ENCODE peak calls at places on chromosomes 13 and 19, in four cellular contexts. L is uterus; P is choroid plexus epithelial cell; N is CD4-positive, alpha-beta T cell. W is an unnamed sample.

GRCh38 chr19:1265611-1266115 is 3.5 kb upstream of the CIRBP start:
- DNase-seq in N (no peak), P (peak), L (peak), W (no peak)

GRCh38 chr13:99087954-99088491 is 110.2 kb upstream of the DOCK9 start:
- DNase-seq in P (no peak), N (no peak), L (no peak), W (no peak)

GRCh38 chr13:103794526-103794925 is 728.3 kb upstream of the SLC10A2 start:
- DNase-seq in N (no peak), L (no peak), P (no peak), W (no peak)

GRCh38 chr13:51221674-51222509 is at the start of gene FAM124A:
- DNase-seq in P (peak), N (peak), L (peak), W (no peak)

GRCh38 chr13:22801402-22802003 is 379.3 kb upstream of the SGCG start:
- DNase-seq in P (peak), L (no peak), N (no peak), W (no peak)

GRCh38 chr19:49056101-49056901 is 1.2 kb downstream of the CGB7 start:
- DNase-seq in L (peak), P (peak), N (no peak), W (no peak)

GRCh38 chr19:34044011-34044410 is 128.3 kb upstream of the LSM14A start:
- DNase-seq in N (no peak), L (no peak), P (no peak), W (no peak)

GRCh38 chr19:58166268-58166667 is 15.7 kb upstream of the ZNF329 start:
- DNase-seq in P (no peak), L (no peak), N (no peak), W (no peak)

GRCh38 chr13:45046445-45046844 is 57.1 kb downstream of the GPALPP1 start:
- DNase-seq in P (no peak), N (no peak), L (no peak), W (no peak)

GRCh38 chr13:33285420-33286124 is at the start of gene STARD13:
- DNase-seq in L (peak), N (no peak), P (peak), W (no peak)

GRCh38 chr13:45456196-45456972 is 8.4 kb upstream of the COG3 start:
- DNase-seq in N (no peak), P (peak), L (no peak), W (no peak)

DNA sequence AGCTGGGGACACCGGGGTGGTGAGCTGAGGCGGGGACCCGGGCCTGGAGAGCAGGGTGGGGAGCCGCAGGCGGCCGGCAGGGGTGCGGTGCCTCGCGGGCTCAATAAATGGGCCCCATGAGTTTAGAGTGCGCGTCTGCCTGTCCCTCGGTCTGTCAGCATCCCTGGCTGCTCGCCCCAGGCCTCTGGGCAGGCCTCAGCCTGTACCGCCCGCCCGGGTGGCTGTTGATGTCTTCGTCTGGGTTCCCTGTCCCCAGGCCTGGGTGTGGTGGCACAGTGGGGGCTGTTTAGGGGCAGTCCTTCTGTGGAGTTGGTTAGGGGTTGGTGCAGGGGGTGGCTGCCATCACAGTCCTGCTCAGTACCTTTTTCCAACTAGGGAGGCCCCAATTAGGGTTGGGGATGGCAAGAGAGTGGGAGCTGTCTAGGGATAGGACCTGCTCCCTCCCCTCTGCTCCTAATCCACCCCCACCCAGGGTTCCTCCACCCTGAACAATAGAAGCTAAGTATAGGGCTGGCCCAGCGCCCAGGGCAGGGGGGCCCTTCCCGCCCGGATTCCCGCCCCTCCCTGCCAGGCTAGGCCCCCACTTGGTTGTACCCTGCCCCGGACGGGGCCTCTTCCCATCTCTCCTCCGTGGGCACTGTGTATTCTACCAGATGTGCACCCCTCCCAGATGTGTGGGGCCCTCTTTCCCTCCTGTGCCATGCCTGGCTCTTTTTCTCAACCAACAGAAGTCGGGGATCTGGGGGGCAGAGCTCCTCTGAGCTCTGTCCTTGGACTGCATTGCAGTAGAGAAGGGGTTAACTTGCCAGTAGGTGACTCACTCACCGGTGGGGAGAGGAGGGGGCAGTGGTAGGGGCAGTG is 12.4 kb downstream of the CIC start:
- DNase-seq in L (peak), P (peak), N (no peak), W (no peak)
- TF ChIP-seq CTCF in L (no peak), P (peak), N (no peak), W (peak)

GRCh38 chr19:38665950-38666661 is 18.7 kb downstream of the ACTN4 start:
- DNase-seq in N (no peak), L (peak), P (no peak), W (no peak)

GRCh38 chr19:38665219-38665931 is 17.9 kb downstream of the ACTN4 start:
- DNase-seq in L (no peak), P (no peak), N (no peak), W (no peak)

GRCh38 chr19:38664503-38665211 is 17.2 kb downstream of the ACTN4 start:
- DNase-seq in L (no peak), N (no peak), P (no peak), W (no peak)

GRCh38 chr19:38667552-38668205 is 20.2 kb downstream of the ACTN4 start:
- DNase-seq in N (no peak), L (no peak), P (peak), W (no peak)

DNA sequence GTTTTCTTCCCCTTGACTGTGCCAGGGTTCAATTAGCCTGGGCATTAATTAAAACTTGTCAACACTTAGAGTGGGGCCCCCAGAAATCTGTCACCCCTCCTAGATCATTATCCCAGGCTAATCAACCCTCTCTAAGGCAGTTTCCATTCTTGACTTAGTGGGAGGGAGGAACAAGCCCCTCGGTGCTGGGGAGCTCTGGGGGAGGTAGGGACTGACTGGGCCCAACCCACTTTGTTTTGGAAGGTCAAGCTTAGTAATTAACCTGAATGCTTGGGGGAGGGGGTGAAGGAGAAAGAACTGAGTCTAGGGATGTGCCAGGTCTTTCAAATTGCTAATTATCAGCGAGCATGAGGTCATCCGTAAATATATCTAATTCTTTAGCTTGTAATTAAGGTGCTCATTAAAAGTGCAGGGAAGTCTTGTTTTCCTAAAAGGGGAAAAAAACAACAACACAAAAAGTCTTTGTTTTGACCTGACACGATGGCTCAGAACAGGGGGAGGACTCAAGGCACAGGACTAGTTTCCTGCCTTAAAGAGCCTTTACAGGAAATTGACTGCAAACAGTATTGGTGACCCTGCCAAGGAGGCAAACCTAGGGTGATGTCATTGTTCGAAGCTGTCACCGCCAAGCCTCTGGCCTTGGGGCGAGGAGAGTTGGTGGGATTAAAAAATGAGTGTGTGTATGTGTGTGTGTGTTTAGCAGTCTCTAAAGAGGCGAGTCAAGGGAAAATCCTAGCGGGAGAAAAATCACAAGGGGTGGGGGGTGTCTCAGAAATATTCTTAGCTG is 19.4 kb downstream of the ACTN4 start:
- DNase-seq in P (peak), N (no peak), L (no peak), W (no peak)
- TF ChIP-seq CTCF in P (no peak), N (no peak), L (no peak), W (no peak)

DNA sequence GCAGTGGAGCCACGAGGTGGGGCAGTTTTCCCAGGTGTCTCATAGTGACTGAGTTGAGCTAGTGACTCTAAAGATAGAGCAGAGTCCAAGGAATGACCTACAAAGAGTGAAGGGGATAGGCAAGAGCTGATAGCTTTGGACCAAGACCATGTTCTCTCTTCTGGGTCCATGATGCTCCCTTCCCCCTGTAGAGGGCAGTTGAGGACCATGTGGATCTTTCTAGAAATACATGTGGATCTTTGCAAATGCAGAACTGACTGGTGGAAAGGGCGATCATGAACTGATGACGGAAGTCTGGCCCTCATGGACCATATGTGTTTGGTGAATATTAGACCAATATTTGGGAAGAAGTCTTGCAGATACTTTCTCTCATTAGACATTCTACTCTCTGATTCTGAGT is 6.9 kb downstream of the PSG1 start:
- DNase-seq in L (no peak), N (no peak), P (peak), W (no peak)
- TF ChIP-seq CTCF in L (no peak), N (no peak), P (peak), W (no peak)

GRCh38 chr19:4823577-4823976 is 7.9 kb downstream of the TICAM1 start:
- DNase-seq in N (no peak), L (no peak), P (no peak), W (no peak)
- TF ChIP-seq CTCF in N (no peak), L (no peak), P (no peak), W (no peak)

GRCh38 chr19:55674459-55674840 is 576 bp upstream of the EPN1 start:
- DNase-seq in N (no peak), P (no peak), L (no peak), W (no peak)
- TF ChIP-seq CTCF in N (no peak), P (no peak), L (no peak), W (no peak)

GRCh38 chr13:100983111-100983510 is 308.5 kb upstream of the TMTC4 start:
- DNase-seq in N (no peak), L (no peak), P (no peak), W (no peak)

GRCh38 chr13:100984349-100984748 is 309.8 kb upstream of the TMTC4 start:
- DNase-seq in P (peak), L (no peak), N (no peak), W (no peak)

GRCh38 chr13:100986571-100986970 is 312.0 kb upstream of the TMTC4 start:
- DNase-seq in N (no peak), P (no peak), L (no peak), W (no peak)

GRCh38 chr13:100989424-100989823 is 314.8 kb upstream of the TMTC4 start:
- DNase-seq in L (no peak), P (no peak), N (no peak), W (no peak)

GRCh38 chr13:100987993-100988392 is 313.4 kb upstream of the TMTC4 start:
- DNase-seq in P (peak), L (no peak), N (no peak), W (no peak)
- TF ChIP-seq CTCF in P (peak), L (no peak), N (no peak), W (no peak)

GRCh38 chr19:18149596-18149975 is 3.4 kb upstream of the PIK3R2 start:
- DNase-seq in P (no peak), L (no peak), N (no peak), W (no peak)
- TF ChIP-seq CTCF in P (no peak), L (no peak), N (no peak), W (no peak)